ENCODE peak calls at places on chromosomes 16 and 17, in eight cellular contexts. One of them, this sample, is unnamed.

GRCh38 chr17:9465216-9465921 is 110.3 kb downstream of the STX8 start:
- DNase-seq in stomach: no peak
- DNase-seq in breast epithelium: no peak
- DNase-seq in prostate gland: no peak
- DNase-seq in suprapubic skin: no peak
- DNase-seq in upper lobe of left lung: no peak
- DNase-seq in transverse colon: no peak
- DNase-seq in GM12878: no peak
- DNase-seq in this sample: no peak

GRCh38 chr16:73717266-73718057 is 579.2 kb upstream of the PSMD7 start:
- DNase-seq in stomach: no peak
- DNase-seq in breast epithelium: no peak
- DNase-seq in prostate gland: no peak
- DNase-seq in suprapubic skin: no peak
- DNase-seq in upper lobe of left lung: peak
- DNase-seq in transverse colon: no peak
- DNase-seq in GM12878: no peak
- DNase-seq in this sample: no peak

GRCh38 chr17:46836500-46836899 is 14.9 kb upstream of the WNT9B start:
- DNase-seq in stomach: no peak
- DNase-seq in breast epithelium: no peak
- DNase-seq in prostate gland: no peak
- DNase-seq in suprapubic skin: no peak
- DNase-seq in upper lobe of left lung: no peak
- DNase-seq in transverse colon: no peak
- DNase-seq in GM12878: no peak
- DNase-seq in this sample: no peak

GRCh38 chr17:75689441-75689873 is 22.3 kb downstream of the SAP30BP start:
- DNase-seq in stomach: no peak
- DNase-seq in breast epithelium: peak
- DNase-seq in prostate gland: no peak
- DNase-seq in suprapubic skin: peak
- DNase-seq in upper lobe of left lung: no peak
- DNase-seq in transverse colon: no peak
- DNase-seq in GM12878: peak
- DNase-seq in this sample: peak

GRCh38 chr16:84266451-84266850 is 26.6 kb upstream of the KCNG4 start:
- DNase-seq in stomach: no peak
- DNase-seq in breast epithelium: no peak
- DNase-seq in prostate gland: no peak
- DNase-seq in suprapubic skin: no peak
- DNase-seq in upper lobe of left lung: peak
- DNase-seq in transverse colon: peak
- DNase-seq in GM12878: peak
- DNase-seq in this sample: peak

GRCh38 chr17:10772425-10773380 is 31.2 kb downstream of the TMEM238L start:
- DNase-seq in stomach: peak
- DNase-seq in breast epithelium: no peak
- DNase-seq in prostate gland: peak
- DNase-seq in suprapubic skin: no peak
- DNase-seq in upper lobe of left lung: no peak
- DNase-seq in transverse colon: peak
- DNase-seq in GM12878: no peak
- DNase-seq in this sample: no peak

GRCh38 chr17:68491864-68492263 is 20.4 kb upstream of the PRKAR1A start:
- DNase-seq in stomach: peak
- DNase-seq in breast epithelium: peak
- DNase-seq in prostate gland: peak
- DNase-seq in suprapubic skin: no peak
- DNase-seq in upper lobe of left lung: peak
- DNase-seq in transverse colon: peak
- DNase-seq in GM12878: no peak
- DNase-seq in this sample: no peak

GRCh38 chr17:185445-186138 is 4.1 kb upstream of the DOC2B start:
- DNase-seq in stomach: no peak
- DNase-seq in breast epithelium: no peak
- DNase-seq in prostate gland: no peak
- DNase-seq in suprapubic skin: no peak
- DNase-seq in upper lobe of left lung: no peak
- DNase-seq in transverse colon: no peak
- DNase-seq in GM12878: no peak
- DNase-seq in this sample: no peak

GRCh38 chr16:85137323-85138072 is 25.2 kb upstream of the CIBAR2 start:
- DNase-seq in stomach: peak
- DNase-seq in breast epithelium: peak
- DNase-seq in prostate gland: peak
- DNase-seq in suprapubic skin: peak
- DNase-seq in upper lobe of left lung: peak
- DNase-seq in transverse colon: peak
- DNase-seq in GM12878: no peak
- DNase-seq in this sample: no peak

GRCh38 chr16:85398050-85398451 is 215.1 kb upstream of the GSE1 start:
- DNase-seq in stomach: no peak
- DNase-seq in breast epithelium: no peak
- DNase-seq in prostate gland: no peak
- DNase-seq in suprapubic skin: no peak
- DNase-seq in upper lobe of left lung: no peak
- DNase-seq in transverse colon: no peak
- DNase-seq in GM12878: no peak
- DNase-seq in this sample: no peak

GRCh38 chr17:79424471-79425185 is 186.2 kb downstream of the RBFOX3 start:
- DNase-seq in stomach: no peak
- DNase-seq in breast epithelium: no peak
- DNase-seq in prostate gland: no peak
- DNase-seq in suprapubic skin: no peak
- DNase-seq in upper lobe of left lung: no peak
- DNase-seq in transverse colon: no peak
- DNase-seq in GM12878: no peak
- DNase-seq in this sample: no peak

GRCh38 chr16:75952124-75952523 is 225.8 kb upstream of the CPHXL start:
- DNase-seq in stomach: no peak
- DNase-seq in breast epithelium: no peak
- DNase-seq in prostate gland: no peak
- DNase-seq in suprapubic skin: no peak
- DNase-seq in upper lobe of left lung: no peak
- DNase-seq in transverse colon: no peak
- DNase-seq in GM12878: no peak
- DNase-seq in this sample: no peak

GRCh38 chr16:9328386-9328785 is 236.9 kb downstream of the HAPSTR1 start:
- DNase-seq in stomach: no peak
- DNase-seq in breast epithelium: no peak
- DNase-seq in prostate gland: no peak
- DNase-seq in suprapubic skin: no peak
- DNase-seq in upper lobe of left lung: no peak
- DNase-seq in transverse colon: no peak
- DNase-seq in GM12878: no peak
- DNase-seq in this sample: no peak

GRCh38 chr16:6897910-6898475 is 434.7 kb upstream of the RBFOX1 start:
- DNase-seq in stomach: no peak
- DNase-seq in breast epithelium: no peak
- DNase-seq in prostate gland: no peak
- DNase-seq in suprapubic skin: no peak
- DNase-seq in upper lobe of left lung: no peak
- DNase-seq in transverse colon: no peak
- DNase-seq in GM12878: no peak
- DNase-seq in this sample: no peak

GRCh38 chr17:44102845-44103622 is 20.4 kb downstream of the HDAC5 start:
- DNase-seq in stomach: no peak
- DNase-seq in breast epithelium: peak
- DNase-seq in prostate gland: no peak
- DNase-seq in suprapubic skin: no peak
- DNase-seq in upper lobe of left lung: no peak
- DNase-seq in transverse colon: no peak
- DNase-seq in GM12878: no peak
- DNase-seq in this sample: no peak

DNA sequence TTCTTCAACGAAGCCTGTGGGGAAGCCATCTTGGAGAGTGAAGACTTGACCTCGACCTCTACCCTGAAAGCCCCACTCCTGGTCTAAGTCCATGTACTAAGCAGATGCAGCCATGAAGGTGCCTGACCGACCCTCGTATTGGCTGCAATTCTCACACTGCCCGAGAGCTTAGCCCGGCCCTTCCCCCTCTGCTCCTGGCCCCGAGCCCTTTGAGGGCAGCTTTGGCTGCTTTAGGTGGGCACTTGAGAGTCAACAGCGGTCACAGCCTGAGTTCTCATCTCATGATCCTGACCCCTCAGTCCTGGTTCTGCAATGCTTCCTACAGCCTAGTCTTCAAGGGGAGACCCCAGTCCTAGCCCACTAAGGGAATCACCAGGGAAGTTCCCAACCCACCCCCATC is 35.9 kb downstream of the SRL start:
- DNase-seq in stomach: no peak
- DNase-seq in breast epithelium: no peak
- DNase-seq in prostate gland: no peak
- DNase-seq in suprapubic skin: no peak
- DNase-seq in upper lobe of left lung: no peak
- DNase-seq in transverse colon: no peak
- DNase-seq in GM12878: no peak
- DNase-seq in this sample: no peak
- TF ChIP-seq POLR2AphosphoS5 in stomach: no peak
- TF ChIP-seq POLR2AphosphoS5 in breast epithelium: no peak
- TF ChIP-seq POLR2AphosphoS5 in prostate gland: no peak
- TF ChIP-seq POLR2AphosphoS5 in suprapubic skin: no peak
- TF ChIP-seq POLR2AphosphoS5 in upper lobe of left lung: no peak
- TF ChIP-seq POLR2AphosphoS5 in transverse colon: no peak
- TF ChIP-seq POLR2AphosphoS5 in GM12878: no peak
- TF ChIP-seq POLR2AphosphoS5 in this sample: no peak

GRCh38 chr16:24118126-24118821 is 137.9 kb upstream of the CACNG3 start:
- DNase-seq in stomach: no peak
- DNase-seq in breast epithelium: no peak
- DNase-seq in prostate gland: no peak
- DNase-seq in suprapubic skin: no peak
- DNase-seq in upper lobe of left lung: no peak
- DNase-seq in transverse colon: no peak
- DNase-seq in GM12878: no peak
- DNase-seq in this sample: no peak
- TF ChIP-seq POLR2A in stomach: no peak
- TF ChIP-seq POLR2A in breast epithelium: no peak
- TF ChIP-seq POLR2A in prostate gland: no peak
- TF ChIP-seq POLR2A in suprapubic skin: no peak
- TF ChIP-seq POLR2A in upper lobe of left lung: no peak
- TF ChIP-seq POLR2A in transverse colon: no peak
- TF ChIP-seq POLR2A in GM12878: no peak
- TF ChIP-seq POLR2A in this sample: no peak

GRCh38 chr16:3150346-3151218 is 15.8 kb downstream of the ZNF213 start:
- DNase-seq in stomach: peak
- DNase-seq in breast epithelium: peak
- DNase-seq in prostate gland: peak
- DNase-seq in suprapubic skin: peak
- DNase-seq in upper lobe of left lung: peak
- DNase-seq in transverse colon: peak
- DNase-seq in GM12878: peak
- DNase-seq in this sample: peak

GRCh38 chr16:3152022-3152272 is 17.1 kb downstream of the ZNF213 start:
- DNase-seq in stomach: no peak
- DNase-seq in breast epithelium: no peak
- DNase-seq in prostate gland: no peak
- DNase-seq in suprapubic skin: no peak
- DNase-seq in upper lobe of left lung: no peak
- DNase-seq in transverse colon: no peak
- DNase-seq in GM12878: no peak
- DNase-seq in this sample: no peak

GRCh38 chr16:3153077-3153368 is 18.2 kb downstream of the ZNF213 start:
- DNase-seq in stomach: no peak
- DNase-seq in breast epithelium: no peak
- DNase-seq in prostate gland: no peak
- DNase-seq in suprapubic skin: no peak
- DNase-seq in upper lobe of left lung: no peak
- DNase-seq in transverse colon: no peak
- DNase-seq in GM12878: no peak
- DNase-seq in this sample: no peak

GRCh38 chr16:3149630-3150345 is 15.0 kb downstream of the ZNF213 start:
- DNase-seq in stomach: peak
- DNase-seq in breast epithelium: peak
- DNase-seq in prostate gland: peak
- DNase-seq in suprapubic skin: no peak
- DNase-seq in upper lobe of left lung: peak
- DNase-seq in transverse colon: peak
- DNase-seq in GM12878: no peak
- DNase-seq in this sample: peak

GRCh38 chr16:3152273-3153076 is 17.6 kb downstream of the ZNF213 start:
- DNase-seq in stomach: peak
- DNase-seq in breast epithelium: peak
- DNase-seq in prostate gland: peak
- DNase-seq in suprapubic skin: peak
- DNase-seq in upper lobe of left lung: peak
- DNase-seq in transverse colon: peak
- DNase-seq in GM12878: peak
- DNase-seq in this sample: no peak
- TF ChIP-seq POLR2AphosphoS5 in stomach: no peak
- TF ChIP-seq POLR2AphosphoS5 in breast epithelium: peak
- TF ChIP-seq POLR2AphosphoS5 in prostate gland: peak
- TF ChIP-seq POLR2AphosphoS5 in suprapubic skin: no peak
- TF ChIP-seq POLR2AphosphoS5 in upper lobe of left lung: no peak
- TF ChIP-seq POLR2AphosphoS5 in transverse colon: no peak
- TF ChIP-seq POLR2AphosphoS5 in GM12878: no peak
- TF ChIP-seq POLR2AphosphoS5 in this sample: no peak

GRCh38 chr17:45171338-45172231 is 9.9 kb downstream of the HEXIM2 start:
- DNase-seq in stomach: peak
- DNase-seq in breast epithelium: peak
- DNase-seq in prostate gland: peak
- DNase-seq in suprapubic skin: no peak
- DNase-seq in upper lobe of left lung: peak
- DNase-seq in transverse colon: peak
- DNase-seq in GM12878: no peak
- DNase-seq in this sample: no peak

GRCh38 chr17:45170280-45170975 is 8.8 kb downstream of the HEXIM2 start:
- DNase-seq in stomach: no peak
- DNase-seq in breast epithelium: no peak
- DNase-seq in prostate gland: no peak
- DNase-seq in suprapubic skin: no peak
- DNase-seq in upper lobe of left lung: no peak
- DNase-seq in transverse colon: no peak
- DNase-seq in GM12878: no peak
- DNase-seq in this sample: no peak

GRCh38 chr17:45172232-45172540 is 10.5 kb downstream of the HEXIM2 start:
- DNase-seq in stomach: no peak
- DNase-seq in breast epithelium: no peak
- DNase-seq in prostate gland: no peak
- DNase-seq in suprapubic skin: no peak
- DNase-seq in upper lobe of left lung: no peak
- DNase-seq in transverse colon: no peak
- DNase-seq in GM12878: no peak
- DNase-seq in this sample: no peak

GRCh38 chr17:45170976-45171337 is 9.3 kb downstream of the HEXIM2 start:
- DNase-seq in stomach: peak
- DNase-seq in breast epithelium: peak
- DNase-seq in prostate gland: peak
- DNase-seq in suprapubic skin: peak
- DNase-seq in upper lobe of left lung: peak
- DNase-seq in transverse colon: peak
- DNase-seq in GM12878: no peak
- DNase-seq in this sample: no peak

GRCh38 chr17:45172541-45173286 is 11.0 kb downstream of the HEXIM2 start:
- DNase-seq in stomach: peak
- DNase-seq in breast epithelium: peak
- DNase-seq in prostate gland: peak
- DNase-seq in suprapubic skin: no peak
- DNase-seq in upper lobe of left lung: peak
- DNase-seq in transverse colon: peak
- DNase-seq in GM12878: no peak
- DNase-seq in this sample: no peak
- TF ChIP-seq POLR2A in stomach: no peak
- TF ChIP-seq POLR2A in breast epithelium: no peak
- TF ChIP-seq POLR2A in prostate gland: peak
- TF ChIP-seq POLR2A in suprapubic skin: no peak
- TF ChIP-seq POLR2A in upper lobe of left lung: no peak
- TF ChIP-seq POLR2A in transverse colon: peak
- TF ChIP-seq POLR2A in GM12878: peak
- TF ChIP-seq POLR2A in this sample: peak